ENCODE peak calls at places on chromosomes 4 and X, in six cellular contexts. W is small intestine; Q is activated T-helper 1 cell treated with anti-CD3 and anti-CD28 coated beads, Interleukin-2, amount 50 U/mL, for 16 hours; B is cardiac muscle cell; M is cerebellar nuclear complex; T is colonic mucosa. U is an unnamed sample.

GRCh38 chr4:169342906-169343560 is 72.3 kb upstream of the SH3RF1 start:
- DNase-seq in Q (no peak), T (no peak), W (no peak), M (no peak), B (no peak), U (no peak)

GRCh38 chr4:112896326-112896892 is 153.0 kb upstream of the ANK2 start:
- DNase-seq in B (no peak), W (no peak), T (no peak), Q (no peak), M (no peak), U (no peak)

GRCh38 chrX:82813671-82814078 is 694.4 kb upstream of the POU3F4 start:
- DNase-seq in W (no peak), Q (no peak), M (no peak), T (no peak), B (peak), U (no peak)

GRCh38 chr4:81648576-81649272 is 177.0 kb upstream of the RASGEF1B start:
- DNase-seq in W (peak), Q (no peak), T (no peak), B (peak), M (no peak), U (peak)

GRCh38 chr4:171759274-171759673 is 53.9 kb upstream of the GALNTL6 start:
- DNase-seq in M (no peak), T (no peak), B (no peak), W (no peak), Q (no peak), U (no peak)

GRCh38 chrX:155046129-155046810 is 19.6 kb downstream of the FUNDC2 start:
- DNase-seq in W (no peak), Q (no peak), M (no peak), B (no peak), T (no peak), U (no peak)

GRCh38 chr4:101345596-101346311 is 1.6 kb downstream of the PPP3CA start:
- DNase-seq in M (no peak), T (peak), W (peak), Q (peak), B (peak), U (peak)

GRCh38 chr4:2333356-2333841 is 71.5 kb upstream of the MXD4 start:
- DNase-seq in Q (no peak), T (peak), M (no peak), W (peak), B (no peak), U (no peak)

GRCh38 chr4:74433541-74434172 is 11.3 kb upstream of the AREG start:
- DNase-seq in B (no peak), W (no peak), M (no peak), T (no peak), Q (no peak), U (no peak)

GRCh38 chr4:74420863-74421262 is 24.1 kb upstream of the AREG start:
- DNase-seq in B (no peak), M (no peak), W (no peak), T (no peak), Q (no peak), U (no peak)

GRCh38 chrX:71492086-71493065 is 40.5 kb upstream of the OGT start:
- DNase-seq in Q (peak), M (no peak), B (peak), W (peak), T (peak), U (peak)

GRCh38 chr4:144646523-144647094 is 653 bp downstream of the HHIP start:
- DNase-seq in T (no peak), W (no peak), M (no peak), B (peak), Q (no peak), U (peak)

GRCh38 chr4:143337600-143338287 is 1.1 kb downstream of the GAB1 start:
- DNase-seq in B (peak), W (peak), M (no peak), T (peak), Q (no peak), U (peak)

GRCh38 chr4:147370473-147370872 is 110.4 kb upstream of the EDNRA start:
- DNase-seq in M (no peak), W (no peak), Q (no peak), B (peak), T (no peak), U (no peak)

GRCh38 chr4:156291317-156291716 is 337.7 kb upstream of the CTSO start:
- DNase-seq in M (no peak), Q (no peak), B (peak), W (no peak), T (no peak), U (no peak)

GRCh38 chr4:42781325-42781724 is 111.2 kb upstream of the GRXCR1 start:
- DNase-seq in W (no peak), T (no peak), M (no peak), Q (no peak), B (no peak), U (no peak)

GRCh38 chr4:139115226-139115625 is 61.8 kb downstream of the ELF2 start:
- DNase-seq in M (no peak), W (no peak), B (no peak), T (no peak), Q (no peak), U (no peak)

GRCh38 chr4:41324861-41325260 is 68.1 kb downstream of the UCHL1 start:
- DNase-seq in W (no peak), M (no peak), Q (no peak), T (no peak), B (no peak), U (no peak)

GRCh38 chrX:29229802-29230201 is 642.6 kb downstream of the IL1RAPL1 start:
- DNase-seq in W (no peak), Q (no peak), M (no peak), T (no peak), B (no peak), U (no peak)

GRCh38 chrX:353566-354535 is 32.9 kb downstream of the PPP2R3B start:
- DNase-seq in T (no peak), Q (no peak), W (no peak), B (no peak), M (no peak), U (no peak)

GRCh38 chr4:7393491-7394183 is 41.1 kb downstream of the PSAPL1 start:
- DNase-seq in W (no peak), B (no peak), Q (no peak), T (no peak), M (no peak), U (no peak)

U was measured in activated CD8-positive, alpha-beta T cell treated with anti-CD3 and anti-CD28 coated beads for 36 hours.